ENCODE peak calls at places on chromosomes 2 and 18, in five cellular contexts. H is OCI-LY7; Q is CD8-positive, alpha-beta T cell; M is gastrocnemius medialis; I is stomach. K is an unnamed sample.

GRCh38 chr2:108236676-108237335 is 3.0 kb upstream of the SULT1C3 start:
- DNase-seq in H (no peak), I (no peak), M (no peak), Q (no peak), K (no peak)

GRCh38 chr18:10285283-10285640 is 169.2 kb upstream of the APCDD1 start:
- DNase-seq in Q (no peak), I (no peak), M (no peak), H (no peak), K (no peak)

GRCh38 chr2:46296216-46296839 is 879 bp upstream of the EPAS1 start:
- DNase-seq in I (peak; percentile 65), Q (peak; percentile 15), M (no peak), H (no peak), K (no peak)

GRCh38 chr2:215603440-215603839 is 167.6 kb upstream of the FN1 start:
- DNase-seq in M (no peak), I (no peak), Q (no peak), H (no peak), K (no peak)

GRCh38 chr2:12797815-12798214 is 81.1 kb downstream of the TRIB2 start:
- DNase-seq in H (no peak), I (no peak), M (no peak), Q (no peak), K (no peak)

GRCh38 chr2:10584242-10584753 is 105.5 kb downstream of the NOL10 start:
- DNase-seq in I (no peak), Q (no peak), M (no peak), H (no peak), K (no peak)

GRCh38 chr2:237868631-237869356 is 9.4 kb downstream of the RAMP1 start:
- DNase-seq in H (no peak), I (no peak), Q (no peak), M (no peak), K (no peak)

GRCh38 chr18:36189486-36189885 is 2.2 kb downstream of the MOCOS start:
- DNase-seq in H (no peak), Q (no peak), M (no peak), I (no peak), K (no peak)

GRCh38 chr2:229363126-229363814 is 92.2 kb upstream of the PID1 start:
- DNase-seq in Q (no peak), M (no peak), H (no peak), I (no peak), K (no peak)

GRCh38 chr18:23108496-23108895 is 26.8 kb upstream of the CABLES1 start:
- DNase-seq in I (no peak), M (no peak), H (no peak), Q (no peak), K (no peak)

GRCh38 chr18:8942909-8943545 is 159.5 kb upstream of the NDUFV2 start:
- DNase-seq in I (no peak), M (no peak), H (no peak), Q (no peak), K (no peak)

GRCh38 chr2:148720501-148720998 is 76.0 kb downstream of the EPC2 start:
- DNase-seq in H (no peak), I (peak; percentile 51), Q (no peak), M (peak; percentile 9), K (peak; percentile 24)

GRCh38 chr2:10360460-10361219 is 57.9 kb downstream of the HPCAL1 start:
- DNase-seq in Q (no peak), I (no peak), H (no peak), M (no peak), K (no peak)

GRCh38 chr2:74390601-74391000 is 10.5 kb upstream of the DCTN1 start:
- DNase-seq in I (no peak), M (no peak), Q (no peak), H (no peak), K (no peak)

GRCh38 chr2:239984431-239985194 is 40.5 kb downstream of the NDUFA10 start:
- DNase-seq in H (no peak), Q (no peak), I (no peak), M (no peak), K (no peak)

GRCh38 chr2:35846-36245 is 10.5 kb downstream of the FAM110C start:
- DNase-seq in H (no peak), Q (no peak), M (no peak), I (peak; percentile 75), K (peak; percentile 92)

DNA sequence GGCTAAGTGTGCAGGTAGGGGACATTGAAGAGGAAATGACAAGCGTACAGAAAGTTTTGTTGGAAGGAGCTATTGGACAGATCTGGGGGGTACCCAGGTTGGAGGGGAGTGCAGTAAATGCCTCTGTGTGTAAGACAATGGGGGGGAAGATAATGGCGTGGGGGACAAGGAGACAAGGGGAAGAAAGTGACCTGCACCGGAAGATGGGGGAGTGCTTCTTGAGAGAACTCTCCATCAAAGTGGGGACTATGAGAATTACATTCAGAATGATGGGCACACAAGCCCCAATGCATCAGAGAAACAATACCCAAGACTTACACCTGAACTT is 189.9 kb downstream of the ALPK2 start:
- DNase-seq in H (no peak), Q (no peak), M (no peak), I (no peak), K (no peak)
- H3K4me3 ChIP-seq in H (no peak overlapping the region), Q (peak overlapping the region; percentile 34), M (peak overlapping the region; percentile 32), I (peak overlapping the region; percentile 35), K (no peak overlapping the region)

DNA sequence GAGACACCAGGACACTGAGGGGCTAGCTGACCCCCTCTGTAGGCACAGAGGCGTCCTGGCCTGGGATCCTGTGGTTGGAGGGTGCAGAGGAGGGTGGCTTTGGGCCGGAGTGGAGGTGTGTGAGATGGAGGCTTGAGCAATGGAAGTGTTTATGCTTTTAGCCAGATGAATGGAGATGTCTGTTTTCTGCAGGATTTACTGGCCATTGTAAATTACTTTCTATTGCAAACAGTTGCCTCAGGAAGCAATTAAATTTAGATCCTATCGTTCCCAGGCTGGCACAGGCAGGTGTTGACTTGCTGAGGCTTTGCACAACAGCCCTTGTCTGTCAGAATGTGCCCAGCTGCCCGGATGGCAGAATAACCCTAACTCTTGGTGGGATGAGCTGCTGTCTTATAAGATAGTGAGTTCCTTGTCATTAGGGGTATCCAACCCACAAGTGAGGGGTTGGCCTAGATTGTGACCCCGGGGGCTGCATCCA is 1.8 kb upstream of the ARID5A start:
- DNase-seq in H (no peak), Q (no peak), I (no peak), M (peak; percentile 74), K (no peak)
- H3K4me1 ChIP-seq in H (peaks cover 13% of the 10 kb centered on the region), Q (peaks cover 37% of the 10 kb centered on the region), I (peaks cover 91% of the 10 kb centered on the region), M (peaks cover 75% of the 10 kb centered on the region), K (peaks cover 12% of the 10 kb centered on the region)

GRCh38 chr2:236169151-236169721 is 1.1 kb upstream of the GBX2 start:
- DNase-seq in H (no peak), I (no peak), M (no peak), Q (no peak), K (no peak)

GRCh38 chr2:236166781-236167296 is 1.3 kb downstream of the GBX2 start:
- DNase-seq in M (no peak), H (no peak), I (no peak), Q (no peak), K (no peak)

GRCh38 chr2:236167297-236168109 is 683 bp downstream of the GBX2 start:
- DNase-seq in Q (no peak), M (no peak), I (no peak), H (no peak), K (peak; percentile 19)

GRCh38 chr2:236169741-236170654 is 1.8 kb upstream of the GBX2 start:
- DNase-seq in H (no peak), M (no peak), I (no peak), Q (no peak), K (no peak)

GRCh38 chr2:236168110-236169067 is at the start of gene GBX2:
- DNase-seq in Q (no peak), I (no peak), H (no peak), M (no peak), K (peak; percentile 40)
- H3K4me3 ChIP-seq in Q (no peak within 1 kb of the TSS), I (peak within 1 kb of the TSS; percentile 43), H (no peak within 1 kb of the TSS), M (peak within 1 kb of the TSS; percentile 34), K (peak within 1 kb of the TSS; percentile 33)

GRCh38 chr2:37583402-37583801 is 88.0 kb downstream of the CDC42EP3 start:
- DNase-seq in Q (no peak), H (no peak), M (no peak), I (no peak), K (no peak)
- H3K4me1 ChIP-seq in Q (peaks cover 49% of the 10 kb centered on the region), H (no peaks in the 10 kb centered on the region), M (peaks cover 41% of the 10 kb centered on the region), I (peaks cover 62% of the 10 kb centered on the region), K (peaks cover 3% of the 10 kb centered on the region)

GRCh38 chr2:6140509-6140908 is 448.3 kb downstream of the SOX11 start:
- DNase-seq in M (no peak), I (no peak), Q (no peak), H (no peak), K (no peak)
- H3K4me3 ChIP-seq in M (no peak overlapping the region), I (no peak overlapping the region), Q (no peak overlapping the region), H (no peak overlapping the region), K (no peak overlapping the region)

GRCh38 chr2:152407806-152408205 is 72.8 kb downstream of the FMNL2 start:
- DNase-seq in I (no peak), M (no peak), Q (no peak), H (no peak), K (no peak)

GRCh38 chr2:152408260-152408659 is 73.3 kb downstream of the FMNL2 start:
- DNase-seq in Q (no peak), I (no peak), M (no peak), H (no peak), K (no peak)

GRCh38 chr2:152407204-152407721 is 72.3 kb downstream of the FMNL2 start:
- DNase-seq in Q (no peak), M (peak; percentile 55), I (no peak), H (no peak), K (no peak)

GRCh38 chr2:152411154-152411553 is 76.2 kb downstream of the FMNL2 start:
- DNase-seq in Q (no peak), I (no peak), H (no peak), M (no peak), K (no peak)

DNA sequence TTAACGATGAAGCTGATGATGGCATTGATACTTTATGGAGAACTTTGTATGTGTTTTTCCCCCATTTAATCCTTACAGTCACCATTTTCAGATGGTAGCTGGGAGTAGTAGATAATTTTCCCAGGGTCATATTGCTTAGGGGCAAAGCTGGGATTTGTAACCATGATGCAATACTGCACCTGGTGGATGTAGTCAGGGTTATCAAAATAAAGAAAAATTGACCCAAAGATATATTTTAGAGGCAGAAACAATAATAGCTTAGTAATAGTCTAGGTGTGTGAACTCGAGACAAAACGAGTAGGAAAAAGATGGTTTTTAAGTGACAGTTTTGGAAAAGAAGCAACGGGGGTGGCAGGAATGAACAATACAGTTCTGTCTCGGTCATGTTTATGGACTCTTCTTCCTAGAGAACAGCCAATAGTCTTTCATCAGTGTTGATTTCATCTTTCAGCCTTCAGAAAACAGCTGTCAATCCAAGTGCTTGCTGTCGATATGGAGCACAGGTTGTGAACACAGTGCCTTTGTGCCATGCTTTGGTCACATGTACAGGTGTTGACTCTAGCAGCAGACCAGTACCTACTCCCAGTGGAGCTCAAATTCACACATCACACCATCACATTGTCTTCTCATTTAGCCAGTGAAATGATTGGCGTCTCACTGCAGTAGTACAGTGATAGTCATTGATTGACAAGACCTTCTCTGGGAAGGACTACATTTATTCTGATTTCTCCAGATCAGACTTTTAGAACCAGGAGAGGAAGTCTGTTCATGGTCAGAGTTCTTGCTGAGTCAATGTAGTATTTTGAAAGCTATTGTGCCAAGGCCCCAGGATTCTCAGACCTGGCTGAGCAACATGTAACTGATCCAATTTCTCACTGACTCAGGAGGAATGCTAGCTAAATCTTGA is 75.0 kb downstream of the FMNL2 start:
- DNase-seq in H (no peak), I (no peak), Q (no peak), M (peak; percentile 73), K (no peak)
- H3K4me1 ChIP-seq in H (no peaks in the 10 kb centered on the region), I (peaks cover 67% of the 10 kb centered on the region), Q (no peaks in the 10 kb centered on the region), M (peaks cover 69% of the 10 kb centered on the region), K (no peaks in the 10 kb centered on the region)

K was measured in small intestine.